ENCODE peak calls at places on chromosomes 2 and 18, in ten cellular contexts. Q, M, L, U, B, C, E, Z, K and S are unnamed samples.

GRCh38 chr2:36650031-36650430 is 46.5 kb upstream of the VIT start:
- DNase-seq in Q (no peak), M (peak; percentile 40), L (peak; percentile 31), U (no peak), B (no peak), C (no peak), E (no peak), Z (peak; percentile 80), K (peak; percentile 93), S (no peak)

GRCh38 chr2:27735263-27735904 is 36.1 kb upstream of the MRPL33 start:
- DNase-seq in Q (peak; percentile 87), M (peak; percentile 90), L (no peak), U (peak; percentile 69), B (peak; percentile 89), C (peak; percentile 46), E (peak; percentile 39), Z (peak; percentile 91), K (peak; percentile 71), S (peak; percentile 26)

GRCh38 chr2:71784734-71785549 is 331.6 kb downstream of the DYSF start:
- DNase-seq in Q (no peak), M (no peak), L (no peak), U (no peak), B (peak; percentile 61), C (no peak), E (no peak), Z (peak; percentile 56), K (peak; percentile 76), S (no peak)

GRCh38 chr2:70855679-70856078 is 20.1 kb upstream of the CD207 start:
- DNase-seq in Q (no peak), M (no peak), L (no peak), U (no peak), B (no peak), C (no peak), E (no peak), Z (peak; percentile 11), K (peak; percentile 50), S (no peak)

GRCh38 chr18:9627642-9628041 is 13.3 kb upstream of the PPP4R1 start:
- DNase-seq in Q (no peak), M (peak; percentile 46), L (no peak), U (no peak), B (no peak), C (no peak), E (no peak), Z (no peak), K (peak; percentile 76), S (no peak)

GRCh38 chr2:45696708-45697107 is 45.2 kb downstream of the PRKCE start:
- DNase-seq in Q (no peak), M (no peak), L (no peak), U (no peak), B (no peak), C (no peak), E (no peak), Z (no peak), K (no peak), S (no peak)

GRCh38 chr2:96089356-96090180 is 26.8 kb downstream of the ADRA2B start:
- DNase-seq in Q (peak; percentile 64), M (no peak), L (no peak), U (peak; percentile 48), B (peak; percentile 52), C (no peak), E (peak; percentile 35), Z (no peak), K (no peak), S (no peak)

GRCh38 chr2:197760293-197760657 is 24.8 kb downstream of the BOLL start:
- DNase-seq in Q (no peak), M (peak; percentile 17), L (no peak), U (no peak), B (no peak), C (no peak), E (no peak), Z (peak; percentile 48), K (no peak), S (no peak)

GRCh38 chr2:72138921-72139381 is 8.7 kb downstream of the CYP26B1 start:
- DNase-seq in Q (peak; percentile 57), M (no peak), L (no peak), U (peak; percentile 26), B (peak; percentile 86), C (peak; percentile 10), E (no peak), Z (no peak), K (no peak), S (no peak)

GRCh38 chr2:224448236-224448635 is 46.3 kb upstream of the FAM124B start:
- DNase-seq in Q (no peak), M (no peak), L (no peak), U (no peak), B (no peak), C (no peak), E (no peak), Z (no peak), K (no peak), S (no peak)

GRCh38 chr2:237486819-237487448 is at the start of gene MLPH:
- DNase-seq in Q (peak; percentile 76), M (peak; percentile 67), L (no peak), U (no peak), B (peak; percentile 49), C (peak; percentile 40), E (no peak), Z (peak; percentile 80), K (peak; percentile 51), S (no peak)

DNA sequence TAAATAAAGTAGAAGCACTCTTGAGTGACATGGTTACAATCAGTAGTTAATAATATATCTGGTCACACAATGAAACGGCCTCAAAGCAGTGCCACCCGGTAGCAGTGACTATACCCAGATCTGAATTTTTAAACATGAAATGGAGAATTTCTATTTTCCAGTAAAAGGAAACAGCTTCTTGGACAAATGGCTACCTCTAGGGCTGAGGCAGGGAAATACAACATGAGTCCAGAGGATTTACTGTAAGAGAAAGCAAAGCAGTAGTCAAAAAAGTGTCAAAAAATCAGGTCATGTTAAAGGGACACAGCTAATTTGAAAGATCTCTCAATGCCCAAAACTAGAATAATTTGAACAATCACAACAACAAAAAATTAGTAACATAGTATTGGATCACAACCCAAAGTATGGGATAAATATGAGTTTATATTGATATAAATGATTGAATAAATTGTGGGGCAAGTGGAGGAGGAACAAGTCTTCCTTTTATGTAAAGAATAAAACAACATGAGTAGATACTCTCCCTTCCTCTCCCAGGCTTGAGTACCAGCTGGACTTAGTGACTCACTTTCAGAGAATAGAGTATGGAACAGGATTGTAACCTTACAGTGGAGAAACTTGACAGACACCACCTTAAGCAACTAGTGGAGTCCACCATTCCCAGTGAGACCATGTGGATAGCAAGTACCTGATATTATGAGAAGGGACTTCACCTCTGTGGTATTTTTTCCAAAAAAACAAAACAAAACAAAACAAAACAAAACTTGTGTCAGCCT is 180.8 kb downstream of the MBD2 start:
- DNase-seq in Q (no peak), M (no peak), L (no peak), U (no peak), B (no peak), C (no peak), E (no peak), Z (no peak), K (peak; percentile 30), S (no peak)
- TF ChIP-seq CTCF in Q (no peak), M (no peak), L (no peak), U (no peak), B (no peak), C (no peak), E (no peak), Z (no peak), K (no peak), S (no peak)

GRCh38 chr2:103292570-103293265 is 530.9 kb downstream of the TMEM182 start:
- DNase-seq in Q (no peak), M (peak; percentile 40), L (no peak), U (no peak), B (no peak), C (no peak), E (no peak), Z (peak; percentile 73), K (no peak), S (no peak)
- TF ChIP-seq CTCF in Q (no peak), M (peak; percentile 52), L (no peak), U (no peak), B (no peak), C (no peak), E (no peak), Z (peak; percentile 54), K (no peak), S (peak; percentile 38)

GRCh38 chr2:105782123-105782522 is 37.4 kb downstream of the NCK2 start:
- DNase-seq in Q (no peak), M (no peak), L (no peak), U (no peak), B (no peak), C (no peak), E (no peak), Z (no peak), K (no peak), S (no peak)
- TF ChIP-seq CTCF in Q (no peak), M (peak; percentile 11), L (no peak), U (no peak), B (no peak), C (no peak), E (no peak), Z (peak; percentile 24), K (no peak), S (no peak)

DNA sequence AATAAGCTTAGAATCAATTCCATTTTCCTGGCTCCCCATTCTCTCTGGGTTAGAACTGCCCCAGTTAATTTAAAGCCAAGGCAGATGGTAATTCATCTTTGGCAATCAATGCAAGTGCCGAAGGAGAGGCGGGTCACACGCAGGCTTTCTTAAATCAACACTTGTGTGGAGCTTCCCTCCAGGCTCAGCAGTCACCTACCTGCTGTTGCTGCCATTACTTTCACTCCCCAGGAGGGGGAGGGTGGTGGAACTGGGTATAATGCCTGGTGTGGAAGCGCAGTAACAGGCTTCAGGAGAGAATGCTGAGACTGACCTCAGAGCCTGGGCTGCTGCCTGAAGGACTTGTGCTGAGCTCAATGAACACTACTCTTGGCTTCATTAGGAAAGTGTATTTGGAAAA is 19.2 kb downstream of the TTR start:
- DNase-seq in Q (no peak), M (peak; percentile 87), L (no peak), U (no peak), B (no peak), C (no peak), E (peak; percentile 60), Z (peak; percentile 91), K (peak; percentile 17), S (no peak)
- TF ChIP-seq CTCF in Q (no peak), M (peak; percentile 54), L (no peak), U (no peak), B (no peak), C (no peak), E (peak; percentile 66), Z (peak; percentile 78), K (no peak), S (peak; percentile 60)

DNA sequence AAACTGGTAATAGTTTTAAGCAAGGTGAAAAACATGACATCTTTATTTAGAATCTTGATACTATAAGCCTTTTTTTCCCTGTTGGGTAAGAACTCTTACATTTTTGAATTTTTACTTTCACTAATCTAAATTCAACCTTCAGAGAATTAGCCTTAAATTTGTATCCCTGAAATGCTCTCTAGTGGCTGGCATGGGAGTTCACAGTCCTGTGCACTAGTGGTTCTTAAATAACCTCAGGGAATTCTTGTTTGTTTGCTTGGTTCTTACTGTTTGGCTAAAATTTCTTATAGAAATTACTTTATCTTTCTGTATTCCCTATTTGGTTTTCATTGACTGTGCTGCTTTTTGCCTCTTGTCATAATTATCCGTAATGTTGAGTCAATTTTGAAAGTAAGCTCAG is 391.2 kb upstream of the FIGN start:
- DNase-seq in Q (no peak), M (no peak), L (no peak), U (no peak), B (no peak), C (no peak), E (no peak), Z (no peak), K (no peak), S (no peak)
- TF ChIP-seq CTCF in Q (no peak), M (peak; percentile 30), L (no peak), U (no peak), B (no peak), C (peak; percentile 41), E (no peak), Z (peak; percentile 54), K (no peak), S (peak; percentile 52)